ENCODE peak calls at places on chromosome 19, in six cellular contexts. One of them, this sample, is unnamed.

GRCh38 chr19:47210689-47211316 is 20.2 kb downstream of the BBC3 start:
- DNase-seq in Peyer's patch: peak; percentile 59
- DNase-seq in HEK293T: peak; percentile 73
- DNase-seq in brain microvascular endothelial cell: peak; percentile 86
- DNase-seq in anterior cingulate cortex: peak; percentile 16
- DNase-seq in GOT3: peak; percentile 14
- DNase-seq in this sample: peak; percentile 82

GRCh38 chr19:49071860-49072547 is 495 bp downstream of the KCNA7 start:
- DNase-seq in Peyer's patch: no peak
- DNase-seq in HEK293T: peak; percentile 48
- DNase-seq in brain microvascular endothelial cell: no peak
- DNase-seq in anterior cingulate cortex: no peak
- DNase-seq in GOT3: no peak
- DNase-seq in this sample: no peak

GRCh38 chr19:55146078-55146647 is 2.8 kb downstream of the TNNT1 start:
- DNase-seq in Peyer's patch: no peak
- DNase-seq in HEK293T: peak; percentile 75
- DNase-seq in brain microvascular endothelial cell: no peak
- DNase-seq in anterior cingulate cortex: no peak
- DNase-seq in GOT3: no peak
- DNase-seq in this sample: peak; percentile 79

GRCh38 chr19:18506101-18506534 is 15.8 kb downstream of the ELL start:
- DNase-seq in Peyer's patch: peak; percentile 54
- DNase-seq in HEK293T: no peak
- DNase-seq in brain microvascular endothelial cell: no peak
- DNase-seq in anterior cingulate cortex: no peak
- DNase-seq in GOT3: no peak
- DNase-seq in this sample: no peak

GRCh38 chr19:5117421-5117820 is 148.5 kb downstream of the KDM4B start:
- DNase-seq in Peyer's patch: no peak
- DNase-seq in HEK293T: no peak
- DNase-seq in brain microvascular endothelial cell: no peak
- DNase-seq in anterior cingulate cortex: no peak
- DNase-seq in GOT3: no peak
- DNase-seq in this sample: no peak

GRCh38 chr19:58182577-58182988 is 278 bp upstream of the ZNF274 start:
- DNase-seq in Peyer's patch: no peak
- DNase-seq in HEK293T: peak; percentile 91
- DNase-seq in brain microvascular endothelial cell: peak; percentile 93
- DNase-seq in anterior cingulate cortex: no peak
- DNase-seq in GOT3: no peak
- DNase-seq in this sample: peak; percentile 96

GRCh38 chr19:13162749-13163608 is 12.8 kb downstream of the IER2 start:
- DNase-seq in Peyer's patch: peak; percentile 98
- DNase-seq in HEK293T: peak; percentile 91
- DNase-seq in brain microvascular endothelial cell: peak; percentile 96
- DNase-seq in anterior cingulate cortex: peak; percentile 91
- DNase-seq in GOT3: peak; percentile 77
- DNase-seq in this sample: peak; percentile 84

GRCh38 chr19:42400404-42400803 is 10.3 kb upstream of the CNFN start:
- DNase-seq in Peyer's patch: no peak
- DNase-seq in HEK293T: no peak
- DNase-seq in brain microvascular endothelial cell: no peak
- DNase-seq in anterior cingulate cortex: no peak
- DNase-seq in GOT3: no peak
- DNase-seq in this sample: no peak

GRCh38 chr19:52492201-52492960 is 35.1 kb upstream of the ZNF808 start:
- DNase-seq in Peyer's patch: no peak
- DNase-seq in HEK293T: no peak
- DNase-seq in brain microvascular endothelial cell: no peak
- DNase-seq in anterior cingulate cortex: no peak
- DNase-seq in GOT3: no peak
- DNase-seq in this sample: no peak

GRCh38 chr19:37779139-37780035 is at the start of gene ZNF573:
- DNase-seq in Peyer's patch: peak; percentile 84
- DNase-seq in HEK293T: peak; percentile 82
- DNase-seq in brain microvascular endothelial cell: peak; percentile 89
- DNase-seq in anterior cingulate cortex: peak; percentile 78
- DNase-seq in GOT3: peak; percentile 11
- DNase-seq in this sample: peak; percentile 87

GRCh38 chr19:7637374-7638256 is 705 bp downstream of the STXBP2 start:
- DNase-seq in Peyer's patch: peak; percentile 72
- DNase-seq in HEK293T: no peak
- DNase-seq in brain microvascular endothelial cell: no peak
- DNase-seq in anterior cingulate cortex: no peak
- DNase-seq in GOT3: no peak
- DNase-seq in this sample: no peak

GRCh38 chr19:27774337-27774736 is 1438.6 kb downstream of the UQCRFS1 start:
- DNase-seq in Peyer's patch: no peak
- DNase-seq in HEK293T: peak; percentile 19
- DNase-seq in brain microvascular endothelial cell: no peak
- DNase-seq in anterior cingulate cortex: no peak
- DNase-seq in GOT3: no peak
- DNase-seq in this sample: no peak

GRCh38 chr19:49106648-49107135 is 7.5 kb upstream of the LIN7B start:
- DNase-seq in Peyer's patch: peak; percentile 80
- DNase-seq in HEK293T: no peak
- DNase-seq in brain microvascular endothelial cell: peak; percentile 16
- DNase-seq in anterior cingulate cortex: no peak
- DNase-seq in GOT3: no peak
- DNase-seq in this sample: peak; percentile 57

This sample was measured in GM13976.